ENCODE peak calls at places on chromosomes 5 and 9, in seven cellular contexts. C is upper lobe of right lung, G is psoas muscle, R is K562, W is heart left ventricle, E is keratinocyte, V is kidney. D is an unnamed sample. For H3K36me3, the result is how much of the 10 kb centered on the place peaks cover.

GRCh38 chr9:25226901-25227686 is 451.1 kb downstream of the TUSC1 start:
- DNase-seq in C (no peak), G (no peak), R (no peak), W (no peak), E (no peak), V (no peak), D (no peak)

GRCh38 chr5:181181650-181182565 is 23.1 kb downstream of the TRIM7 start:
- DNase-seq in C (peak), G (peak), R (peak), W (peak), E (no peak), V (no peak), D (peak)

GRCh38 chr5:135105105-135105484 is 71.1 kb upstream of the PITX1 start:
- DNase-seq in C (no peak), G (no peak), R (no peak), W (no peak), E (no peak), V (no peak), D (peak)

GRCh38 chr9:129609486-129610192 is 11.3 kb downstream of the C9orf50 start:
- DNase-seq in C (peak), G (peak), R (peak), W (peak), E (no peak), V (peak), D (no peak)

GRCh38 chr9:73855206-73855605 is 641.9 kb upstream of the RORB start:
- DNase-seq in C (no peak), G (no peak), R (no peak), W (no peak), E (no peak), V (no peak), D (no peak)

GRCh38 chr5:144368556-144368955 is 197.9 kb downstream of the KCTD16 start:
- DNase-seq in C (no peak), G (no peak), R (no peak), W (no peak), E (no peak), V (no peak), D (no peak)

GRCh38 chr9:136743639-136744211 is 985 bp upstream of the LCN10 start:
- DNase-seq in C (no peak), G (no peak), R (no peak), W (no peak), E (no peak), V (peak), D (no peak)

GRCh38 chr9:129697111-129697955 is 31.9 kb downstream of the PRRX2 start:
- DNase-seq in C (no peak), G (peak), R (peak), W (peak), E (no peak), V (peak), D (peak)

GRCh38 chr9:5402217-5402616 is 35.5 kb downstream of the PLGRKT start:
- DNase-seq in C (no peak), G (no peak), R (no peak), W (no peak), E (no peak), V (no peak), D (no peak)

GRCh38 chr9:116641292-116642059 is 45.6 kb upstream of the TRIM32 start:
- DNase-seq in C (no peak), G (no peak), R (no peak), W (no peak), E (no peak), V (no peak), D (no peak)

GRCh38 chr9:116644099-116644688 is 42.9 kb upstream of the TRIM32 start:
- DNase-seq in C (no peak), G (no peak), R (no peak), W (no peak), E (no peak), V (no peak), D (no peak)

GRCh38 chr9:116643691-116644090 is 43.4 kb upstream of the TRIM32 start:
- DNase-seq in C (no peak), G (no peak), R (no peak), W (no peak), E (no peak), V (no peak), D (no peak)

GRCh38 chr9:116635908-116636307 is 51.2 kb upstream of the TRIM32 start:
- DNase-seq in C (no peak), G (no peak), R (no peak), W (no peak), E (no peak), V (no peak), D (no peak)

DNA sequence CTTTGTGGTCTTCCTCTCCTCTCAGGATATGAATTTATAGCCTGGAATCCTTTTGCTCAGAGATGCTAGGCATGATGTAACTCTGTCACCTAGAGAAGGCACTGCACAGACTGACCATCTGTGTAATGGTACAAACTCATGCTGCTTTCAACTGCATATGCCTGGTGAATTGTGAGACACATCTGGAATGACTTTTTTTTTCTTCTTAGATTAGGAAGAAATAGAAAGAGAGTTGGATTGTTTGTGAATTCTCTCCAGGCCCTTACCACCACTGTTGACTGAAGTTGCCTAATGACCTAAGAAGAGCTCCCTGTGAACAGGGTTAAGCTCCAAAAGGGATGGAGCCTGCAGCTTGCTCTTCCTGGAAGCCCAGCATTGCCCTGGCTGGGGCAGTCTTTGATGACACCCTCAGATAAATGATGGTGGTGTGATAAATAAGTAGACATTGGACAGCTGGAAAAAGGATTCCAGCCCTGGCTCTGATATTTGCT is 47.8 kb upstream of the TRIM32 start:
- DNase-seq in C (no peak), G (no peak), R (no peak), W (no peak), E (no peak), V (no peak), D (peak)
- H3K36me3 ChIP-seq in C (under half), G (under half), R (under half), W (under half), E (under half), V (under half), D (under half)

GRCh38 chr9:134139081-134139480 is 3.2 kb downstream of the WDR5 start:
- DNase-seq in C (no peak), G (no peak), R (no peak), W (no peak), E (no peak), V (peak), D (no peak)
- H3K27ac ChIP-seq in C (no peak), G (no peak), R (no peak), W (no peak), E (no peak), V (no peak), D (no peak)

DNA sequence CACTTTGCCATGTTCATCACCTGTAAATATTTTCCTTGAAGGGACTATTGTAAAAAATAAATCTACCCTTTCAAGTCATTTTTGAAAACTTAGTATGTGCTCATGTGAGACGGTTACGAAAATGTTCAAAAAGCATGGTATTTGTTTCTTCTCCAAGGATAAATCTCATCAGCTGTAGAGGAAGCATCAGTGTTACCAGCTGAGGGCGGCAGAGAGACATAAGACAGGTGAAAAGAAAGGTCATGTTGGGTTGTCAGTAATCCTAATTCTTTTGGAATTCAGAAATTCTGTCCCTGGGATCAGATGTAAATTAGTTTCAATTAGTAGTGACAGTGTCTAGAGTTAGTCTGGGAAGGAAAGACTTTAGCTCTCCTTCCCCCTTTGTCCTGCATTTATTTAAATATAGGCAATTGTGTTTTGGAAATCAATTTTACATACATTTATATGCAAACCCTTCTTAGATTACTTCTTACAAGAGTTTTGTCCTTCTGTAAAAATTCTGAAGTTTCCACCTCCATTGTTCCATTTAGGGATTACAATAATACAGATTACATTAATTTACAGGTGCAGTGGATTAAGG is 791.9 kb upstream of the CDH6 start:
- DNase-seq in C (no peak), G (no peak), R (no peak), W (no peak), E (no peak), V (no peak), D (no peak)
- TF ChIP-seq CTCF in C (peak), G (no peak), R (peak), W (peak), E (peak), V (peak), D (no peak)

GRCh38 chr9:71744754-71745521 is 23.4 kb downstream of the CEMIP2 start:
- DNase-seq in C (no peak), G (no peak), R (no peak), W (no peak), E (no peak), V (no peak), D (no peak)

GRCh38 chr9:71746023-71746752 is 22.1 kb downstream of the CEMIP2 start:
- DNase-seq in C (no peak), G (no peak), R (no peak), W (no peak), E (no peak), V (no peak), D (no peak)

GRCh38 chr9:71746753-71747115 is 21.6 kb downstream of the CEMIP2 start:
- DNase-seq in C (no peak), G (no peak), R (no peak), W (no peak), E (no peak), V (no peak), D (no peak)

GRCh38 chr9:71747572-71747971 is 20.7 kb downstream of the CEMIP2 start:
- DNase-seq in C (no peak), G (no peak), R (no peak), W (no peak), E (no peak), V (no peak), D (no peak)

DNA sequence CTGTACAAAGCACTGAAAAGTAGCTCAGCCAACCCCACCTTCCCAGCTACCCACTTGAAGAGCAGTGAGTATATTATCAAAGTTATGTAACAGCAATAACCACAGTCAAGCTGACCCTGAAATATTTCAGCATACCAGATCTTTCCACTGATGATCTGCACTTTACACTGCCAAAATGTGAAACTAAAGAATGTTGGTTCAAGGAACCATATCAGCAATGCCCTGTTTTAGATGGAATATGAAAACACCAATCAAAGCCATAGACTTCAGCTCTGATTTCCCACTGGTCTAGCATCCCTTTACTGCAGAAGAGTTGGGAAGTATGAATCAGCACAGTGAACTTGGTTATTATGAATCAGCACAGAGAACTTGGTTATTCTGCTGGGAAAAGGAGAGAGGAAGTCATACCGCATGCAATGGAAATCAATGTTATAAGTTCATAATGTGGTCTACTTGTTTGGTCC is 20.0 kb downstream of the CEMIP2 start:
- DNase-seq in C (no peak), G (no peak), R (no peak), W (no peak), E (no peak), V (no peak), D (no peak)
- H3K36me3 ChIP-seq in C (under half), G (under half), R (under half), W (under half), E (under half), V (under half), D (under half)

D was measured in sigmoid colon.